ENCODE peak calls at places on chromosomes 7 and 10, in seven cellular contexts. W is bronchial epithelial cell, T is RWPE1, D is endothelial cell, J is GM10248, O is body of pancreas, A is HepG2. I is an unnamed sample.

GRCh38 chr7:44431091-44431608 is 59.3 kb downstream of the NUDCD3 start:
- DNase-seq in W (no peak), T (no peak), D (peak), J (peak), O (peak), A (peak), I (no peak)

GRCh38 chr7:76397409-76398183 is 11.9 kb downstream of the SSC4D start:
- DNase-seq in W (peak), T (peak), D (peak), J (peak), O (peak), A (no peak), I (peak)

GRCh38 chr7:83751217-83751616 is 102.3 kb upstream of the SEMA3E start:
- DNase-seq in W (peak), T (no peak), D (no peak), J (no peak), O (no peak), A (no peak), I (no peak)

GRCh38 chr7:26500749-26501352 is 209.2 kb downstream of the SNX10 start:
- DNase-seq in W (peak), T (peak), D (no peak), J (peak), O (no peak), A (peak), I (no peak)

GRCh38 chr7:44085549-44085948 is 3.2 kb upstream of the POLM start:
- DNase-seq in W (no peak), T (no peak), D (no peak), J (no peak), O (no peak), A (no peak), I (no peak)

GRCh38 chr7:85554294-85554877 is 367.5 kb upstream of the SEMA3D start:
- DNase-seq in W (peak), T (peak), D (peak), J (peak), O (peak), A (peak), I (peak)

GRCh38 chr10:77943086-77943901 is 16.7 kb upstream of the DLG5 start:
- DNase-seq in W (peak), T (peak), D (no peak), J (no peak), O (peak), A (peak), I (no peak)

GRCh38 chr7:45001138-45001694 is 1.2 kb downstream of the CCM2 start:
- DNase-seq in W (peak), T (peak), D (no peak), J (peak), O (peak), A (no peak), I (peak)

GRCh38 chr10:46234026-46234425 is 52.8 kb upstream of the ANTXRL start:
- DNase-seq in W (no peak), T (no peak), D (peak), J (no peak), O (no peak), A (no peak), I (peak)

GRCh38 chr10:129525408-129525807 is 58.4 kb downstream of the MGMT start:
- DNase-seq in W (no peak), T (peak), D (no peak), J (no peak), O (no peak), A (no peak), I (no peak)

GRCh38 chr7:155365146-155365874 is 67.6 kb downstream of the INSIG1 start:
- DNase-seq in W (no peak), T (no peak), D (no peak), J (no peak), O (no peak), A (no peak), I (no peak)

GRCh38 chr10:71767420-71768035 is 5.8 kb downstream of the VSIR start:
- DNase-seq in W (no peak), T (no peak), D (peak), J (no peak), O (no peak), A (peak), I (peak)

GRCh38 chr7:101628522-101628921 is 574 bp downstream of the MYL10 start:
- DNase-seq in W (no peak), T (no peak), D (no peak), J (no peak), O (no peak), A (no peak), I (no peak)

GRCh38 chr10:80599424-80599847 is 61.7 kb downstream of the SH2D4B start:
- DNase-seq in W (peak), T (peak), D (peak), J (peak), O (peak), A (peak), I (peak)

GRCh38 chr7:132456418-132456817 is 119.9 kb downstream of the PLXNA4 start:
- DNase-seq in W (no peak), T (no peak), D (no peak), J (no peak), O (no peak), A (no peak), I (no peak)

GRCh38 chr10:93039721-93040120 is 20.9 kb upstream of the CYP26C1 start:
- DNase-seq in W (peak), T (peak), D (no peak), J (peak), O (no peak), A (peak), I (no peak)

GRCh38 chr10:5595591-5596590 is 70.5 kb downstream of the ASB13 start:
- DNase-seq in W (peak), T (peak), D (no peak), J (no peak), O (no peak), A (no peak), I (no peak)

DNA sequence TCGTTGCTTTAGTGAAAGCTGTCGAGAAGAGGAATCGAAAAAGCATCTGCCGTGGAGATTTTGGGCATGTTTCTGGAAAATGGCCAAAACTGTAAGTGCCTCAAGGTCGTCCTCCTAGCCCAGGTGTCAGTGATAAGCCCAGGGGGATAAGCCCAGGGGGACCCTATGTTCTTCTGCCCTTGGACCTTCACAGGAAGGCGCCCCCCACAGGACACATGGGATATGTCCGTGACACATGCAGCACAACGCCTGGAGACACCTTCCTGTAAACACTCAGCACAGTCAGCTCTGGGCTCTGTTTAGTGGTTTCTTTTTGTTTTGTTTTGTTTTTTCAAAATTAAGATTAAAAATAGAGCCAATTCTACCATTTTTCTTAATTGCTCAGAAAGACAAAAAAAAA is 272.7 kb downstream of the KLF6 start:
- DNase-seq in W (no peak), T (no peak), D (no peak), J (no peak), O (no peak), A (no peak), I (peak)
- TF ChIP-seq CTCF in W (no peak), T (no peak), D (no peak), J (no peak), O (no peak), A (no peak), I (no peak)

GRCh38 chr10:26534384-26534783 is 96.2 kb downstream of the APBB1IP start:
- DNase-seq in W (no peak), T (no peak), D (no peak), J (no peak), O (no peak), A (no peak), I (peak)
- TF ChIP-seq CTCF in W (no peak), T (no peak), D (peak), J (no peak), O (no peak), A (peak), I (no peak)

GRCh38 chr10:43170491-43170890 is 32.2 kb downstream of the CSGALNACT2 start:
- DNase-seq in W (no peak), T (no peak), D (no peak), J (no peak), O (no peak), A (peak), I (no peak)
- TF ChIP-seq CTCF in W (no peak), T (no peak), D (no peak), J (no peak), O (no peak), A (no peak), I (no peak)

GRCh38 chr10:43667736-43668371 is 19.2 kb upstream of the ZNF32 start:
- DNase-seq in W (no peak), T (no peak), D (no peak), J (no peak), O (no peak), A (no peak), I (no peak)

GRCh38 chr10:43665054-43665453 is 16.4 kb upstream of the ZNF32 start:
- DNase-seq in W (no peak), T (no peak), D (no peak), J (no peak), O (no peak), A (no peak), I (no peak)

GRCh38 chr10:43671659-43672555 is 23.2 kb upstream of the ZNF32 start:
- DNase-seq in W (peak), T (peak), D (peak), J (peak), O (peak), A (peak), I (peak)

GRCh38 chr10:43666551-43666950 is 17.9 kb upstream of the ZNF32 start:
- DNase-seq in W (no peak), T (no peak), D (no peak), J (no peak), O (no peak), A (no peak), I (no peak)

DNA sequence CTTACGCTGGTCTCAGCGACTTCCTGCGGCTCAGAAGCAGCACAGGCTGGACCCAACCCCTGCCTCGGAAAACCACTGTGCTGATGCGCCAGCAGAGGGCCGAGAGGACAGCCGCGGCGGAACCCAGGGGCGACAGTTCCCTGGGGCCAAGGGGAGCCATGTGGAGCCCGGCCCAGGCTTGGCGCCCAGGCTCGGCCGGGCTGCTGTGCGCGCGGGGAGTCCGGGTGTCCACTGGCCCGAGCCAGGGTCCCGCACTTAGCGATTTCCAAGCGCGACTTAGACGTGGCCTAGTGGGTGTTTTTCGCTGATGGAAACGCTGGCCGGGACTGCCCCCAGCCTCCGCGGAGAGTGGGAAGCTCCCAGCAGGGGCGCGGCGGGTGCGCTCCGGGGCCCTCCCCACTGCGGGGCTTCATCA is 18.6 kb upstream of the ZNF32 start:
- DNase-seq in W (no peak), T (no peak), D (no peak), J (no peak), O (peak), A (no peak), I (no peak)
- TF ChIP-seq CTCF in W (peak), T (no peak), D (no peak), J (no peak), O (no peak), A (no peak), I (no peak)

GRCh38 chr7:142838461-142839213 is 16.2 kb upstream of the EPHB6 start:
- DNase-seq in W (peak), T (no peak), D (no peak), J (no peak), O (no peak), A (no peak), I (no peak)
- TF ChIP-seq CTCF in W (no peak), T (no peak), D (no peak), J (no peak), O (no peak), A (no peak), I (no peak)

I was measured in testis.